ENCODE peak calls at places on chromosomes 2 and 18, in ten cellular contexts. O, Z, V, K, Y, L, R, U, A and H are unnamed samples.

GRCh38 chr2:170073288-170073687 is 104.7 kb upstream of the MYO3B start:
- DNase-seq in O (no peak), Z (no peak), V (no peak), K (no peak), Y (peak), L (peak), R (no peak), U (no peak), A (no peak), H (no peak)

GRCh38 chr2:138997849-138998517 is 217.8 kb upstream of the NXPH2 start:
- DNase-seq in O (no peak), Z (no peak), V (no peak), K (no peak), Y (no peak), L (no peak), R (no peak), U (no peak), A (no peak), H (no peak)

GRCh38 chr2:174587607-174588006 is 10.0 kb downstream of the WIPF1 start:
- DNase-seq in O (no peak), Z (no peak), V (no peak), K (no peak), Y (peak), L (no peak), R (no peak), U (no peak), A (no peak), H (no peak)

GRCh38 chr2:207257291-207258190 is 91.8 kb upstream of the KLF7 start:
- DNase-seq in O (no peak), Z (no peak), V (no peak), K (peak), Y (no peak), L (no peak), R (no peak), U (no peak), A (no peak), H (no peak)

GRCh38 chr2:40352321-40353099 is 99.4 kb downstream of the SLC8A1 start:
- DNase-seq in O (no peak), Z (no peak), V (no peak), K (no peak), Y (no peak), L (no peak), R (no peak), U (no peak), A (no peak), H (no peak)

GRCh38 chr2:33121925-33122324 is 175.2 kb downstream of the LTBP1 start:
- DNase-seq in O (no peak), Z (no peak), V (no peak), K (no peak), Y (no peak), L (no peak), R (no peak), U (no peak), A (no peak), H (no peak)

GRCh38 chr2:162915858-162916257 is 77.3 kb upstream of the KCNH7 start:
- DNase-seq in O (no peak), Z (no peak), V (no peak), K (no peak), Y (no peak), L (no peak), R (peak), U (no peak), A (no peak), H (no peak)

GRCh38 chr2:145875011-145875410 is 1355.1 kb upstream of the ZEB2 start:
- DNase-seq in O (no peak), Z (no peak), V (no peak), K (no peak), Y (no peak), L (no peak), R (no peak), U (no peak), A (no peak), H (no peak)

GRCh38 chr2:42493885-42494433 is at the start of gene KCNG3:
- DNase-seq in O (peak), Z (peak), V (peak), K (peak), Y (peak), L (peak), R (peak), U (no peak), A (peak), H (no peak)

GRCh38 chr2:205372141-205372540 is 310.2 kb upstream of the NRP2 start:
- DNase-seq in O (no peak), Z (no peak), V (no peak), K (no peak), Y (peak), L (no peak), R (peak), U (no peak), A (no peak), H (no peak)

GRCh38 chr2:65599693-65600092 is 167.3 kb upstream of the SPRED2 start:
- DNase-seq in O (no peak), Z (no peak), V (no peak), K (no peak), Y (no peak), L (no peak), R (no peak), U (no peak), A (no peak), H (no peak)

GRCh38 chr2:32991091-32991845 is 44.5 kb downstream of the LTBP1 start:
- DNase-seq in O (no peak), Z (no peak), V (no peak), K (no peak), Y (no peak), L (no peak), R (no peak), U (no peak), A (no peak), H (no peak)

GRCh38 chr2:72293620-72294019 is 146.0 kb upstream of the CYP26B1 start:
- DNase-seq in O (no peak), Z (no peak), V (no peak), K (no peak), Y (no peak), L (no peak), R (no peak), U (no peak), A (no peak), H (no peak)

GRCh38 chr2:239846789-239847676 is 178.1 kb downstream of the NDUFA10 start:
- DNase-seq in O (no peak), Z (no peak), V (no peak), K (no peak), Y (no peak), L (no peak), R (no peak), U (no peak), A (no peak), H (no peak)

GRCh38 chr2:119116411-119117295 is 41.9 kb downstream of the C1QL2 start:
- DNase-seq in O (no peak), Z (no peak), V (no peak), K (no peak), Y (no peak), L (no peak), R (no peak), U (no peak), A (no peak), H (no peak)

GRCh38 chr18:9796933-9797549 is 88.7 kb upstream of the TXNDC2 start:
- DNase-seq in O (no peak), Z (no peak), V (no peak), K (peak), Y (no peak), L (peak), R (no peak), U (no peak), A (no peak), H (peak)

GRCh38 chr2:8627019-8627691 is 54.7 kb upstream of the ID2 start:
- DNase-seq in O (peak), Z (no peak), V (no peak), K (no peak), Y (no peak), L (no peak), R (no peak), U (no peak), A (no peak), H (no peak)

GRCh38 chr18:61901334-61901986 is 8.7 kb upstream of the RNF152 start:
- DNase-seq in O (peak), Z (peak), V (peak), K (peak), Y (peak), L (peak), R (peak), U (no peak), A (no peak), H (no peak)

GRCh38 chr2:120712180-120712678 is 23.4 kb upstream of the GLI2 start:
- DNase-seq in O (no peak), Z (no peak), V (no peak), K (no peak), Y (peak), L (no peak), R (no peak), U (peak), A (no peak), H (no peak)

GRCh38 chr18:46148810-46149209 is 44.6 kb downstream of the HAUS1 start:
- DNase-seq in O (peak), Z (peak), V (peak), K (peak), Y (peak), L (peak), R (peak), U (peak), A (peak), H (no peak)